ENCODE peak calls at places on chromosomes 1 and 21, in five cellular contexts. C is astrocyte of the cerebellum; M is CD8-positive, alpha-beta T cell; V is endodermal cell; H is cardiac fibroblast. T is an unnamed sample.

GRCh38 chr1:1157426-1157913 is 16.2 kb upstream of the TTLL10 start:
- DNase-seq in C (peak), M (peak), V (peak), H (peak), T (peak)

GRCh38 chr1:54475357-54476230 is 69.4 kb upstream of the SSBP3 start:
- DNase-seq in C (no peak), M (no peak), V (peak), H (no peak), T (no peak)

GRCh38 chr1:41740630-41741239 is 178.0 kb downstream of the HIVEP3 start:
- DNase-seq in C (no peak), M (no peak), V (no peak), H (no peak), T (peak)

GRCh38 chr21:16891821-16892220 is 621.0 kb upstream of the CXADR start:
- DNase-seq in C (peak), M (no peak), V (no peak), H (peak), T (no peak)

GRCh38 chr1:40766017-40766416 is 17.6 kb upstream of the KCNQ4 start:
- DNase-seq in C (no peak), M (no peak), V (no peak), H (no peak), T (no peak)

GRCh38 chr1:167225920-167226319 is 5.2 kb downstream of the POU2F1 start:
- DNase-seq in C (no peak), M (no peak), V (no peak), H (no peak), T (no peak)

GRCh38 chr1:38094711-38095336 is 48.2 kb upstream of the POU3F1 start:
- DNase-seq in C (no peak), M (no peak), V (no peak), H (no peak), T (no peak)

GRCh38 chr1:212549503-212550017 is 59.0 kb upstream of the ATF3 start:
- DNase-seq in C (no peak), M (no peak), V (no peak), H (no peak), T (no peak)

GRCh38 chr1:66510407-66510806 is 23.5 kb upstream of the SGIP1 start:
- DNase-seq in C (no peak), M (no peak), V (no peak), H (no peak), T (no peak)

GRCh38 chr1:225581193-225581592 is 71.7 kb downstream of the ENAH start:
- DNase-seq in C (no peak), M (no peak), V (no peak), H (no peak), T (no peak)

GRCh38 chr1:43912607-43913006 is 21.0 kb upstream of the ARTN start:
- DNase-seq in C (peak), M (no peak), V (peak), H (peak), T (no peak)

GRCh38 chr1:43908226-43908625 is 25.4 kb upstream of the ARTN start:
- DNase-seq in C (no peak), M (no peak), V (no peak), H (no peak), T (no peak)

GRCh38 chr1:43904660-43905551 is 28.7 kb upstream of the ARTN start:
- DNase-seq in C (no peak), M (no peak), V (no peak), H (no peak), T (peak)

GRCh38 chr1:43910359-43910758 is 23.2 kb upstream of the ARTN start:
- DNase-seq in C (no peak), M (no peak), V (no peak), H (no peak), T (no peak)

GRCh38 chr1:43908858-43909257 is 24.7 kb upstream of the ARTN start:
- DNase-seq in C (no peak), M (no peak), V (no peak), H (no peak), T (no peak)
- TF ChIP-seq CTCF in C (no peak), M (no peak), V (peak), H (no peak), T (no peak)

GRCh38 chr1:155513300-155513926 is 49.2 kb downstream of the ASH1L start:
- DNase-seq in C (no peak), M (no peak), V (no peak), H (no peak), T (no peak)
- TF ChIP-seq CTCF in C (no peak), M (no peak), V (no peak), H (peak), T (no peak)

GRCh38 chr1:6080469-6080868 is 34.8 kb downstream of the KCNAB2 start:
- DNase-seq in C (no peak), M (no peak), V (peak), H (no peak), T (no peak)
- TF ChIP-seq CTCF in C (peak), M (no peak), V (peak), H (peak), T (no peak)

GRCh38 chr1:95084317-95085176 is 11.8 kb upstream of the ALG14 start:
- DNase-seq in C (no peak), M (no peak), V (peak), H (peak), T (peak)
- TF ChIP-seq CTCF in C (peak), M (peak), V (peak), H (peak), T (peak)

T was measured in HL-60.